ENCODE peak calls at places on chromosomes 6 and 20, in seven cellular contexts. P, L, K, O, B, R and S are unnamed samples.

GRCh38 chr20:58598271-58599015 is 52.6 kb upstream of the STX16 start:
- DNase-seq in P (peak), L (no peak), K (no peak), O (no peak), B (peak), R (no peak), S (no peak)

GRCh38 chr6:109182590-109182989 is 87.3 kb downstream of the CEP57L1 start:
- DNase-seq in P (no peak), L (no peak), K (no peak), O (no peak), B (peak), R (no peak), S (no peak)

GRCh38 chr6:53680489-53680888 is 14.9 kb upstream of the KLHL31 start:
- DNase-seq in P (no peak), L (no peak), K (no peak), O (no peak), B (no peak), R (no peak), S (no peak)

GRCh38 chr6:15036690-15037245 is 209.1 kb upstream of the JARID2 start:
- DNase-seq in P (no peak), L (no peak), K (peak), O (no peak), B (peak), R (peak), S (peak)

GRCh38 chr6:111759836-111760785 is 113.1 kb downstream of the FYN start:
- DNase-seq in P (peak), L (no peak), K (no peak), O (peak), B (no peak), R (no peak), S (no peak)

GRCh38 chr6:113120214-113120576 is 737.0 kb upstream of the MARCKS start:
- DNase-seq in P (peak), L (no peak), K (peak), O (no peak), B (no peak), R (no peak), S (no peak)

GRCh38 chr20:44460795-44461141 is 14.9 kb upstream of the TTPAL start:
- DNase-seq in P (peak), L (no peak), K (peak), O (peak), B (no peak), R (no peak), S (no peak)

GRCh38 chr20:10557685-10558084 is 116.1 kb downstream of the JAG1 start:
- DNase-seq in P (no peak), L (no peak), K (no peak), O (peak), B (no peak), R (no peak), S (no peak)

GRCh38 chr6:156957931-156958547 is 180.9 kb downstream of the ARID1B start:
- DNase-seq in P (no peak), L (no peak), K (no peak), O (no peak), B (no peak), R (no peak), S (no peak)

GRCh38 chr6:160132776-160133338 is 11.2 kb downstream of the SLC22A1 start:
- DNase-seq in P (no peak), L (no peak), K (no peak), O (no peak), B (no peak), R (peak), S (no peak)

GRCh38 chr6:169213814-169214520 is 39.7 kb downstream of the THBS2 start:
- DNase-seq in P (no peak), L (no peak), K (no peak), O (no peak), B (no peak), R (no peak), S (no peak)

GRCh38 chr20:9550283-9550682 is 35.9 kb downstream of the LAMP5 start:
- DNase-seq in P (no peak), L (no peak), K (no peak), O (no peak), B (no peak), R (no peak), S (no peak)

GRCh38 chr6:3946779-3947178 is 97.6 kb downstream of the FAM50B start:
- DNase-seq in P (no peak), L (no peak), K (peak), O (peak), B (no peak), R (no peak), S (no peak)
- H3K4me3 ChIP-seq in P (no peak), L (no peak), K (no peak), O (no peak), B (no peak), R (no peak), S (no peak)

GRCh38 chr20:23361108-23361650 is 803 bp upstream of the GZF1 start:
- DNase-seq in P (peak), L (no peak), K (peak), O (peak), B (no peak), R (no peak), S (no peak)
- H3K4me3 ChIP-seq in P (peak), L (peak), K (peak), O (peak), B (peak), R (peak), S (peak)

DNA sequence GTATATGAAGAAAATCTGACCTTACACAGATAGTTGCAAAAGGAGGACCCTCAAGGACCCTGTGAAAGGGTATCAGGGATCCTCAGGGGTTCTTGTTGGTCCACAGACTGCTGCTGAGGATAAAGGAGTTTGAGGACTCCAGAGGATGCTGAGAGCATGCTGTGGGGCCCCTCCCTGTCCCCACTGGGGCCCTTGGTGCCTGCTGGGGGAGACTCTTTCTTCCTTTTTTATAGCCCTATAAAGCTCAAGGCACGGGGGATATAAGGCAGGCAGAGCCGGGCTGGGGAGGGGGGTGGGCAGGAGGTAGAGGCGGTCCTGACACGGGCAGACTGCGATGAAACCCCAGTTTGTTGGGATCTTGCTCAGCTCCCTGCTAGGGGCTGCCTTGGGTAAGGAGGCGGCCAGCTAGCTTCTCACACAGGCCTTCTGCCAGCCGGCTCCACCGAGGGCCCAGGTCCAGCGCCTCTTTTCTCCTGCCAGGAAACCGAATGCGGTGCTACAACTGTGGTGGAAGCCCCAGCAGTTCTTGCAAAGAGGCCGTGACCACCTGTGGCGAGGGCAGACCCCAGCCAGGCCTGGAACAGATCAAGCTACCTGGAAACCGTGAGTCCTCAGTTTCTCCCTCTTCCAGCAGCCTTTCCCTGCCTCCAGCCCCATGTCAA is at the start of gene LY6G6D:
- DNase-seq in P (no peak), L (no peak), K (no peak), O (peak), B (peak), R (no peak), S (no peak)
- H3K4me3 ChIP-seq in P (no peak), L (no peak), K (no peak), O (no peak), B (no peak), R (no peak), S (no peak)

GRCh38 chr6:91852232-91852631 is 1265.4 kb upstream of the MAP3K7 start:
- DNase-seq in P (no peak), L (no peak), K (no peak), O (no peak), B (no peak), R (no peak), S (no peak)
- H3K4me3 ChIP-seq in P (no peak), L (no peak), K (no peak), O (no peak), B (no peak), R (no peak), S (no peak)

GRCh38 chr20:40963505-40963845 is 65.1 kb upstream of the TOP1 start:
- DNase-seq in P (no peak), L (no peak), K (no peak), O (no peak), B (no peak), R (peak), S (no peak)

GRCh38 chr20:40961176-40961575 is 67.4 kb upstream of the TOP1 start:
- DNase-seq in P (no peak), L (no peak), K (no peak), O (no peak), B (no peak), R (peak), S (no peak)

GRCh38 chr20:40961686-40962640 is 66.7 kb upstream of the TOP1 start:
- DNase-seq in P (peak), L (no peak), K (no peak), O (no peak), B (no peak), R (peak), S (no peak)

GRCh38 chr20:40960521-40960956 is 68.1 kb upstream of the TOP1 start:
- DNase-seq in P (peak), L (no peak), K (no peak), O (no peak), B (no peak), R (peak), S (no peak)

DNA sequence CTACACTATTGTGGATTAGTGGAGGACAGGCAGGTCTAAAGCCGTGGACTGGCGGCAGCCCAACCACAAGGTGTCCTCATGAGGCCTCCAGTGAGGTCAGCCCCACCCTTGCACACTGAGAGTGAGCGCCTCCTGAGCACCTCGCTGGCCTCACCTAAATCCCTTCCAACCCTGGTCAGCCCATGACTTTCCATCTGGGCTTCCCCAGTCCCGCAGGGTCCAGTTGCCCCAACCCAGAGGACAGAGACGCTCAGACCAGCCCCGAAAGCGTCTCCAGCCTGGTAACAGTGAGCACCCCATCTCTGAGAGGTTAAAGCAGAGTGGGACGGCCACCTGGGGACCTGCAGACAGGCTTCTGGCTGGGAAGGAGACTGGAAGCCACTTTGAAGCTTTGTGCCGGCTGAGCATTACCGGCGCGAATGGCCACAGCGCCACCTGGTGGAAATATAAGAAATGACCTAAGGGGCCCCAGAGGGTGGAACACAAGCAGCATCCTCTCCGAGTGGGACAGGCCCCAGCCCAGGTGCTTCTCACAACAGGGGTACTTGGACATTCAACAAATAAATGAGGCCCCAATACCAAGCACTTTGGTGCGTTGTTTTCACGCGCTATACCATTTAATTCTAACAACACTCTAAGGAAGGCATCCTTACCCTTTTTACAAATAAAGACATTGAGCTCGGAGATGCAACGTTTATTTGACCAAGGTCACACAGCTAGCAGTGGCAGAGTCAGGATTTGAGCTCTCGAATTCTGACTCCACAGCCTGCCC is 65.7 kb upstream of the TOP1 start:
- DNase-seq in P (peak), L (peak), K (peak), O (peak), B (peak), R (peak), S (peak)
- H3K4me3 ChIP-seq in P (no peak), L (no peak), K (no peak), O (no peak), B (no peak), R (no peak), S (no peak)